ENCODE peak calls at places on chromosomes 4 and X, in seven cellular contexts. G, J, C, V, A, X and T are unnamed samples.

GRCh38 chr4:37719021-37719420 is 32.8 kb upstream of the RELL1 start:
- DNase-seq in J (no peak), C (peak; percentile 40), X (no peak), V (no peak), A (no peak), G (no peak), T (no peak)

GRCh38 chrX:53458082-53458481 is 23.9 kb upstream of the HSD17B10 start:
- DNase-seq in C (peak; percentile 32), V (no peak), J (no peak), G (no peak), A (no peak), X (no peak), T (no peak)

GRCh38 chrX:63581906-63582305 is 203.1 kb downstream of the ARHGEF9 start:
- DNase-seq in G (no peak), V (no peak), A (peak; percentile 29), J (no peak), C (no peak), X (no peak), T (no peak)

GRCh38 chr4:52507774-52508173 is 151.3 kb downstream of the USP46 start:
- DNase-seq in A (no peak), J (no peak), V (no peak), X (peak; percentile 31), C (no peak), G (no peak), T (no peak)

GRCh38 chr4:186553717-186554116 is 1.6 kb downstream of the MTNR1A start:
- DNase-seq in G (no peak), V (no peak), C (no peak), J (no peak), X (no peak), A (peak; percentile 63), T (no peak)

GRCh38 chr4:5033266-5033945 is 14.1 kb upstream of the CYTL1 start:
- DNase-seq in A (no peak), V (no peak), X (peak; percentile 49), G (no peak), J (no peak), C (no peak), T (no peak)

GRCh38 chrX:48648299-48648698 is 35.3 kb upstream of the WAS start:
- DNase-seq in A (peak; percentile 77), C (peak; percentile 45), V (no peak), G (peak; percentile 12), X (peak; percentile 44), J (peak; percentile 30), T (no peak)

GRCh38 chrX:50723006-50723405 is 91.0 kb downstream of the SHROOM4 start:
- DNase-seq in G (no peak), X (no peak), C (no peak), A (no peak), J (no peak), V (no peak), T (no peak)

GRCh38 chrX:23742174-23742692 is 843 bp downstream of the ACOT9 start:
- DNase-seq in X (peak; percentile 28), V (no peak), G (peak; percentile 50), A (peak; percentile 50), C (peak; percentile 74), J (peak; percentile 36), T (no peak)

GRCh38 chr4:159884989-159885388 is 782.1 kb downstream of the RAPGEF2 start:
- DNase-seq in X (no peak), C (no peak), A (no peak), G (no peak), J (no peak), V (no peak), T (no peak)

GRCh38 chrX:136202889-136203288 is 48.3 kb downstream of the MAP7D3 start:
- DNase-seq in A (no peak), C (peak; percentile 30), V (no peak), X (no peak), J (no peak), G (no peak), T (no peak)

GRCh38 chrX:136626237-136626636 is 21.7 kb upstream of the CD40LG start:
- DNase-seq in A (no peak), X (no peak), G (no peak), V (no peak), J (no peak), C (no peak), T (no peak)

GRCh38 chrX:104105863-104106262 is 6.5 kb upstream of the ZCCHC18 start:
- DNase-seq in A (no peak), J (no peak), C (no peak), G (no peak), V (no peak), X (peak; percentile 23), T (no peak)

GRCh38 chr4:105145913-105146285 is 777 bp upstream of the TET2 start:
- DNase-seq in C (no peak), A (peak; percentile 71), X (peak; percentile 36), V (peak; percentile 64), J (peak; percentile 33), G (no peak), T (no peak)

GRCh38 chr4:152810715-152811287 is 31.0 kb downstream of the ARFIP1 start:
- DNase-seq in J (no peak), X (no peak), C (no peak), A (no peak), V (no peak), G (no peak), T (no peak)

DNA sequence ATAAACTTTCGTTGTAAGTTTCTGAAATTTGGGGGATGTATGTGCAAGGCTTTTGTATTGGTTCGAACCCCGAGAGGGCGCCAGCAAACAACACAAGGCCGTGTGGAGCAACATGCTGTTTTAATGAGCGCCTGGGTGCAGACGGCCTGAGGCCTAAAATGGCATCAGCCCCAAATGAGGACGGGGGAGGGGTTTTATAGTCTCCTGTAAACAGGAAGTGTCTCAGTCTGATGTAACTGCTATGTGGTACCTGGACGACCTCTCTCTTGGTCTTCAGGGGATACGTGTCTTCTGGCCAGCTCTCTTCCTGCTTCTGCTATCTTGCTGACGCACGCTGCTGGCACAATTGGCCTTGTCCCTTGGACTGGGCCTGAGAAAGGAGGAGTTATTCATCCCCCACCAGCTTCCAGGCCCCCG is 1348.0 kb downstream of the ADGRL3 start:
- DNase-seq in A (peak; percentile 77), G (no peak), V (no peak), C (no peak), X (peak; percentile 54), J (no peak), T (no peak)
- TF ChIP-seq CTCF in A (peak; percentile 50), G (no peak), V (no peak), C (no peak), X (no peak), J (no peak), T (no peak)

DNA sequence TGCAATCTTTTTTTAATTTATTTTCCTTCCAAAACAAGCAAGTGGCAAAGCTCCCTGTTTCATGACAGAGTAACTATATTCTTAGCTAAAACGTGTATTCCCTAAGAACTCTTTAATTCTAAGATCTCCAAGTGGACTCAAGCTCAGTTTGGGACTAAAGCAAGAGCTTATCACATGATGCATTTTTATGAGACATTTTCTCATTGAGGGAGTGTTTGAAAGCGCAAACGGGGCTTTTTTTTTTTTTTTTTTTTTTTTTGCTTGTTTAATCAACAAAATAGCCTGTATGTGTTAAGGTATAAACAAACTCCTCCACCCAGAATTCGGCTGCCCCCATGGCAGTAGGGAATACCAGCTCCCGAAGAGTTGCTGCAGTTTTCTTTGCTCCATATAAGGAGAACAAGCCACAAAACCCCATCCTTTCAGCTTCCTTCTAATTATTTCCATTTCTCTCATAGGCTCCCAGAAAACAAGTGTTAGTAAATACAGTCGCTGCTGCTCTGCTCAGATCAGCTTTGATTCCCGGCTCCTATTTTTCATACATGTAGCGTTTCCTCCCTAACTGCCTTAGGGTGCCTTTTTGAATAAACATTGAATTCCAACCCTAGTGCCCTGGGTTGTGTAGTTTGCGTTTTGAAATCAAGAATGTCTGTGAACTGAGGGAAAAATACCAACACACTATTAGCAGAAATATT is 669 bp upstream of the PPARGC1A start:
- DNase-seq in J (no peak), X (no peak), A (peak; percentile 19), V (no peak), C (no peak), G (no peak), T (no peak)
- H3K27ac ChIP-seq in J (no peak overlapping the region), X (peak overlapping the region; percentile 81), A (no peak overlapping the region), V (peak overlapping the region; percentile 82), C (no peak overlapping the region), G (no peak overlapping the region), T (no peak overlapping the region)

GRCh38 chrX:46683023-46683422 is 75.9 kb downstream of the SLC9A7 start:
- DNase-seq in J (no peak), V (no peak), A (peak; percentile 50), X (no peak), G (no peak), C (peak; percentile 22), T (no peak)
- TF ChIP-seq CTCF in J (no peak), V (no peak), A (no peak), X (no peak), G (peak; percentile 3), C (no peak), T (no peak)

GRCh38 chr4:18882468-18882867 is 860.9 kb upstream of the LCORL start:
- DNase-seq in X (no peak), A (peak; percentile 16), V (no peak), G (peak; percentile 68), J (no peak), C (peak; percentile 72), T (no peak)
- H3K27ac ChIP-seq in X (no peak overlapping the region), A (no peak overlapping the region), V (no peak overlapping the region), G (peak overlapping the region; percentile 89), J (no peak overlapping the region), C (peak overlapping the region; percentile 62), T (no peak overlapping the region)

DNA sequence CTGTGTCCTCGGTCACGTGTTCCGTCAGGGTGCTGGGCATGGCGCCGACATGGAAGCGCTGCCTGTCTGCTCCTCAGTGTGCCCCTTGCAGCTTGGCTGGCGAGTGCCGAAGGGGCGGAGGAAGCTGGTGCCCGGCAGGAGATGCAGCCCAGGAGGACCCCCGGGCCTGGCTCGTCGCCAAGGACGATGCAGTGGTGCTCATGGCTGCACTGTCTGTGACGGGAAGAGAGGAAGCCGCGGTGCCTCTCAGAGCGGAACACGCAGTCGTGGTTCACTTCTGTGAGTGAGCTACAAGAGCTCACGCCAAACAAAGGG is 38.1 kb downstream of the FGFRL1 start:
- DNase-seq in X (no peak), C (no peak), J (no peak), G (no peak), A (no peak), V (peak; percentile 28), T (no peak)
- TF ChIP-seq CTCF in X (no peak), C (no peak), J (no peak), G (no peak), A (no peak), V (no peak), T (no peak)

DNA sequence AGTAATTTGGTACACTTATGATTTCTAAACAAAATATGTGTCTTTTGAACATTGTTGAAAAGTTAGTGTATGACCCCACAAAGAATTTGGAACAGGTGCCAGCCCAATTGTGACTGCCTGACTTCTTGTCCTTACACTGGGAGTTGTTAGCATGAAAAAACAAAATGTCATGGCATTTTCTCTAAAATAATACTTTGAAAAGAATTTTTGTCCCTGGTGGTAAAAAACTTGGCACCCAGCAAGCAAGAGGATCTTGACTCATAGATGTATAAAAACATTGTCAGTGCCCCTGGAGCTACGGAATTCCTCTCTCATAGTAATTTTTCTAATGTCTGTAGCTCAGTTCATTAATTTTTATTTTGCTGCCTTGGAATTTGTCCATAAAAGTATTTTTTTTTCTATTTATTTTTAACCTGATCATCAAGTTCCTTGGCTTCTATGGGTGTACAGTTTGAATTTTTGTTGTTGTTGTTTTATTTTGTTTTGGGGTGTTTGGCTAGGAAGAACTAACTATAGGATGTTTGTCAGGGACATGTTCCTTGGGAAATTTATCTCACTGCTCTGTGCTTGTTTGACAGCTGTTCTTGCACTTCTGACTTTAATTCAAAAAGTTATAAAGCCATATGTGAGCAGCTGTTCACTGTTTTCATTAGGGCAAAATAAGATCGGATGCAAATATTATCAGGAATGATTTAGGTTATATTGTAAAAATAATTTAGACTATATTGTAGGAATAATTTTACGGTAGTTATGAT is 95.4 kb upstream of the NUDT6 start:
- DNase-seq in C (peak; percentile 56), G (peak; percentile 60), X (no peak), J (no peak), A (no peak), V (no peak), T (no peak)
- H3K27ac ChIP-seq in C (no peak overlapping the region), G (peak overlapping the region; percentile 57), X (no peak overlapping the region), J (no peak overlapping the region), A (no peak overlapping the region), V (no peak overlapping the region), T (no peak overlapping the region)